ENCODE peak calls at places on chromosomes 5 and 9, in nine cellular contexts. Y is nucleus accumbens; Q is germinal center; T is H7; R is fibroblast of lung; I is NCI-H2029 treated with DMSO at 0.1 percent for 48 hours; E is adrenal gland; A is stimulated activated CD4-positive, alpha-beta T cell treated with anti-CD3 and anti-CD28 coated beads, TNF-alpha, amount 100 ng/mL, for 24 hours; K is ELR. M is an unnamed sample.
A peak's percentile ranks its signal among the peaks of the same experiment; 100 is the strongest.

GRCh38 chr5:179427032-179427675 is 81.9 kb upstream of the ADAMTS2 start:
- DNase-seq in Y (no peak), Q (no peak), T (peak; percentile 68), R (no peak), I (no peak), E (peak; percentile 0), A (no peak), K (no peak), M (peak; percentile 25)

GRCh38 chr5:144114571-144114970 is 55.9 kb downstream of the YIPF5 start:
- DNase-seq in Y (no peak), Q (no peak), T (no peak), R (no peak), I (no peak), E (no peak), A (no peak), K (no peak), M (no peak)

GRCh38 chr5:144369001-144369400 is 198.3 kb downstream of the KCTD16 start:
- DNase-seq in Y (no peak), Q (peak; percentile 53), T (no peak), R (no peak), I (peak; percentile 83), E (no peak), A (no peak), K (no peak), M (no peak)

GRCh38 chr5:167730121-167730520 is 561.3 kb upstream of the WWC1 start:
- DNase-seq in Y (no peak), Q (no peak), T (no peak), R (peak; percentile 81), I (no peak), E (no peak), A (no peak), K (peak; percentile 95), M (no peak)

GRCh38 chr9:93094294-93095204 is 1.5 kb upstream of the CARD19 start:
- DNase-seq in Y (no peak), Q (peak; percentile 82), T (peak; percentile 69), R (no peak), I (no peak), E (peak; percentile 69), A (no peak), K (no peak), M (peak; percentile 54)

GRCh38 chr5:86756839-86757238 is 139.1 kb downstream of the COX7C start:
- DNase-seq in Y (no peak), Q (no peak), T (no peak), R (no peak), I (no peak), E (no peak), A (no peak), K (no peak), M (no peak)

GRCh38 chr5:143717400-143717799 is 94.6 kb upstream of the HMHB1 start:
- DNase-seq in Y (no peak), Q (no peak), T (no peak), R (peak; percentile 18), I (no peak), E (no peak), A (no peak), K (peak; percentile 75), M (no peak)

GRCh38 chr5:174725261-174725990 is 1.0 kb downstream of the MSX2 start:
- DNase-seq in Y (no peak), Q (no peak), T (peak; percentile 59), R (no peak), I (no peak), E (no peak), A (no peak), K (no peak), M (no peak)

GRCh38 chr9:36930941-36931340 is 103.1 kb downstream of the PAX5 start:
- DNase-seq in Y (no peak), Q (no peak), T (no peak), R (no peak), I (no peak), E (no peak), A (no peak), K (no peak), M (peak; percentile 48)

GRCh38 chr9:134652291-134653225 is 11.0 kb downstream of the COL5A1 start:
- DNase-seq in Y (no peak), Q (no peak), T (peak; percentile 33), R (no peak), I (no peak), E (no peak), A (no peak), K (no peak), M (no peak)

GRCh38 chr9:34624475-34624984 is 4.2 kb upstream of the DCTN3 start:
- DNase-seq in Y (no peak), Q (no peak), T (peak; percentile 83), R (no peak), I (no peak), E (no peak), A (no peak), K (no peak), M (no peak)

GRCh38 chr5:72154076-72154756 is 46.9 kb downstream of the MAP1B start:
- DNase-seq in Y (no peak), Q (no peak), T (no peak), R (no peak), I (no peak), E (no peak), A (no peak), K (no peak), M (no peak)

GRCh38 chr9:127178646-127179632 is 56.5 kb upstream of the ANGPTL2 start:
- DNase-seq in Y (no peak), Q (no peak), T (peak; percentile 72), R (peak; percentile 28), I (no peak), E (no peak), A (no peak), K (no peak), M (peak; percentile 73)

GRCh38 chr9:18910435-18910834 is 122.6 kb downstream of the SAXO1 start:
- DNase-seq in Y (no peak), Q (no peak), T (no peak), R (peak; percentile 15), I (no peak), E (no peak), A (no peak), K (no peak), M (no peak)

GRCh38 chr5:111075520-111075919 is 4.0 kb downstream of the TSLP start:
- DNase-seq in Y (no peak), Q (no peak), T (no peak), R (peak; percentile 95), I (no peak), E (no peak), A (no peak), K (peak; percentile 81), M (no peak)

GRCh38 chr9:131739192-131739961 is 499 bp downstream of the RAPGEF1 start:
- DNase-seq in Y (no peak), Q (peak; percentile 69), T (peak; percentile 90), R (no peak), I (no peak), E (peak; percentile 53), A (no peak), K (peak; percentile 56), M (no peak)

GRCh38 chr9:118003240-118003639 is 299.0 kb downstream of the TLR4 start:
- DNase-seq in Y (no peak), Q (no peak), T (peak; percentile 7), R (no peak), I (no peak), E (no peak), A (no peak), K (no peak), M (no peak)

GRCh38 chr9:34558341-34558740 is 31.2 kb downstream of the CNTFR start:
- DNase-seq in Y (no peak), Q (no peak), T (no peak), R (no peak), I (no peak), E (no peak), A (no peak), K (no peak), M (no peak)

GRCh38 chr9:71446499-71447411 is 321.6 kb downstream of the CEMIP2 start:
- DNase-seq in Y (no peak), Q (peak; percentile 23), T (peak; percentile 83), R (peak; percentile 51), I (no peak), E (peak; percentile 39), A (peak; percentile 2), K (peak; percentile 49), M (peak; percentile 92)

GRCh38 chr9:124044448-124044847 is 32.9 kb downstream of the LHX2 start:
- DNase-seq in Y (no peak), Q (no peak), T (no peak), R (no peak), I (no peak), E (no peak), A (no peak), K (no peak), M (no peak)

GRCh38 chr5:160493806-160494317 is 72.2 kb downstream of the PTTG1 start:
- DNase-seq in Y (no peak), Q (no peak), T (no peak), R (no peak), I (no peak), E (no peak), A (no peak), K (no peak), M (no peak)

GRCh38 chr5:132458651-132459030 is 31.9 kb downstream of the IRF1 start:
- DNase-seq in Y (no peak), Q (no peak), T (no peak), R (peak; percentile 50), I (no peak), E (no peak), A (no peak), K (peak; percentile 82), M (no peak)